ENCODE peak calls at places on chromosome 19, in six cellular contexts. One of them, this sample, is unnamed.
A peak's percentile ranks its signal among the peaks of the same experiment; 100 is the strongest.

GRCh38 chr19:30224689-30225606 is 147.2 kb upstream of the ZNF536 start:
- DNase-seq in MM.1S: no peak
- DNase-seq in SK-N-SH: peak; percentile 84
- DNase-seq in PC-9: no peak
- DNase-seq in GM23248: peak; percentile 61
- DNase-seq in OCI-LY7: peak; percentile 4
- DNase-seq in this sample: no peak

GRCh38 chr19:47357788-47358680 is 8.9 kb downstream of the DHX34 start:
- DNase-seq in PC-9: no peak
- DNase-seq in GM23248: no peak
- DNase-seq in OCI-LY7: peak; percentile 14
- DNase-seq in MM.1S: no peak
- DNase-seq in SK-N-SH: peak; percentile 31
- DNase-seq in this sample: no peak

GRCh38 chr19:12965017-12965811 is 4.2 kb upstream of the DAND5 start:
- DNase-seq in MM.1S: peak; percentile 73
- DNase-seq in GM23248: peak; percentile 80
- DNase-seq in OCI-LY7: peak; percentile 85
- DNase-seq in SK-N-SH: peak; percentile 89
- DNase-seq in PC-9: peak; percentile 63
- DNase-seq in this sample: peak; percentile 73

GRCh38 chr19:40553885-40554857 is 22.5 kb upstream of the SHKBP1 start:
- DNase-seq in PC-9: no peak
- DNase-seq in SK-N-SH: no peak
- DNase-seq in GM23248: no peak
- DNase-seq in MM.1S: no peak
- DNase-seq in OCI-LY7: no peak
- DNase-seq in this sample: no peak

GRCh38 chr19:33938821-33939220 is 142.2 kb downstream of the KCTD15 start:
- DNase-seq in GM23248: no peak
- DNase-seq in PC-9: no peak
- DNase-seq in MM.1S: no peak
- DNase-seq in OCI-LY7: no peak
- DNase-seq in SK-N-SH: no peak
- DNase-seq in this sample: no peak

GRCh38 chr19:11339254-11340098 is at the start of gene RAB3D:
- DNase-seq in SK-N-SH: peak; percentile 99
- DNase-seq in OCI-LY7: peak; percentile 90
- DNase-seq in GM23248: peak; percentile 94
- DNase-seq in MM.1S: peak; percentile 87
- DNase-seq in PC-9: peak; percentile 78
- DNase-seq in this sample: peak; percentile 63

GRCh38 chr19:33393286-33394005 is 19.9 kb downstream of the CEBPG start:
- DNase-seq in MM.1S: no peak
- DNase-seq in SK-N-SH: peak; percentile 47
- DNase-seq in GM23248: peak; percentile 28
- DNase-seq in OCI-LY7: no peak
- DNase-seq in PC-9: no peak
- DNase-seq in this sample: no peak

GRCh38 chr19:6412111-6412999 is 12.3 kb downstream of the KHSRP start:
- DNase-seq in MM.1S: peak; percentile 45
- DNase-seq in PC-9: no peak
- DNase-seq in GM23248: peak; percentile 32
- DNase-seq in OCI-LY7: peak; percentile 60
- DNase-seq in SK-N-SH: peak; percentile 78
- DNase-seq in this sample: peak; percentile 31

GRCh38 chr19:12325690-12326089 is 7.7 kb downstream of the ZNF563 start:
- DNase-seq in MM.1S: no peak
- DNase-seq in GM23248: no peak
- DNase-seq in SK-N-SH: no peak
- DNase-seq in OCI-LY7: no peak
- DNase-seq in PC-9: no peak
- DNase-seq in this sample: no peak

GRCh38 chr19:10797541-10798256 is 38.3 kb downstream of the TMED1 start:
- DNase-seq in MM.1S: no peak
- DNase-seq in GM23248: no peak
- DNase-seq in SK-N-SH: peak; percentile 25
- DNase-seq in OCI-LY7: no peak
- DNase-seq in PC-9: no peak
- DNase-seq in this sample: no peak

GRCh38 chr19:16593181-16593580 is 21.0 kb upstream of the SLC35E1 start:
- DNase-seq in GM23248: no peak
- DNase-seq in MM.1S: peak; percentile 87
- DNase-seq in OCI-LY7: peak; percentile 74
- DNase-seq in SK-N-SH: no peak
- DNase-seq in PC-9: no peak
- DNase-seq in this sample: no peak

GRCh38 chr19:14366529-14366928 is 14.7 kb upstream of the ADGRE5 start:
- DNase-seq in SK-N-SH: peak; percentile 51
- DNase-seq in OCI-LY7: peak; percentile 89
- DNase-seq in MM.1S: peak; percentile 93
- DNase-seq in PC-9: peak; percentile 90
- DNase-seq in GM23248: peak; percentile 59
- DNase-seq in this sample: peak; percentile 92

GRCh38 chr19:28949535-28949934 is 263.4 kb downstream of the UQCRFS1 start:
- DNase-seq in OCI-LY7: no peak
- DNase-seq in MM.1S: no peak
- DNase-seq in GM23248: no peak
- DNase-seq in PC-9: no peak
- DNase-seq in SK-N-SH: no peak
- DNase-seq in this sample: no peak

GRCh38 chr19:21604351-21604926 is 99.0 kb downstream of the ZNF429 start:
- DNase-seq in MM.1S: no peak
- DNase-seq in OCI-LY7: peak; percentile 42
- DNase-seq in GM23248: peak; percentile 60
- DNase-seq in PC-9: no peak
- DNase-seq in SK-N-SH: no peak
- DNase-seq in this sample: no peak

GRCh38 chr19:16386619-16387240 is 62.1 kb downstream of the KLF2 start:
- DNase-seq in MM.1S: peak; percentile 56
- DNase-seq in OCI-LY7: peak; percentile 80
- DNase-seq in PC-9: no peak
- DNase-seq in GM23248: peak; percentile 74
- DNase-seq in SK-N-SH: peak; percentile 75
- DNase-seq in this sample: peak; percentile 27

GRCh38 chr19:50933640-50934039 is 19.2 kb downstream of the KLK5 start:
- DNase-seq in GM23248: peak; percentile 68
- DNase-seq in OCI-LY7: no peak
- DNase-seq in MM.1S: no peak
- DNase-seq in SK-N-SH: no peak
- DNase-seq in PC-9: peak; percentile 93
- DNase-seq in this sample: no peak

GRCh38 chr19:2302319-2303208 is 5.4 kb downstream of the LINGO3 start:
- DNase-seq in OCI-LY7: no peak
- DNase-seq in MM.1S: no peak
- DNase-seq in PC-9: no peak
- DNase-seq in SK-N-SH: no peak
- DNase-seq in GM23248: peak; percentile 70
- DNase-seq in this sample: no peak

GRCh38 chr19:10095948-10096614 is 6.4 kb downstream of the ANGPTL6 start:
- DNase-seq in GM23248: peak; percentile 96
- DNase-seq in SK-N-SH: peak; percentile 99
- DNase-seq in PC-9: peak; percentile 77
- DNase-seq in OCI-LY7: peak; percentile 95
- DNase-seq in MM.1S: peak; percentile 96
- DNase-seq in this sample: peak; percentile 75

GRCh38 chr19:1783354-1783753 is 28.7 kb downstream of the ATP8B3 start:
- DNase-seq in SK-N-SH: no peak
- DNase-seq in MM.1S: no peak
- DNase-seq in OCI-LY7: no peak
- DNase-seq in GM23248: no peak
- DNase-seq in PC-9: no peak
- DNase-seq in this sample: no peak

GRCh38 chr19:55112781-55113569 is 4.5 kb downstream of the PPP1R12C start:
- DNase-seq in PC-9: no peak
- DNase-seq in GM23248: no peak
- DNase-seq in OCI-LY7: peak; percentile 87
- DNase-seq in SK-N-SH: peak; percentile 30
- DNase-seq in MM.1S: no peak
- DNase-seq in this sample: no peak

GRCh38 chr19:40286674-40287421 is 1.7 kb upstream of the AKT2 start:
- DNase-seq in OCI-LY7: peak; percentile 39
- DNase-seq in GM23248: peak; percentile 32
- DNase-seq in MM.1S: no peak
- DNase-seq in SK-N-SH: no peak
- DNase-seq in PC-9: no peak
- DNase-seq in this sample: no peak

GRCh38 chr19:6402834-6403608 is 10.1 kb upstream of the GTF2F1 start:
- DNase-seq in GM23248: peak; percentile 69
- DNase-seq in OCI-LY7: no peak
- DNase-seq in PC-9: no peak
- DNase-seq in SK-N-SH: no peak
- DNase-seq in MM.1S: no peak
- DNase-seq in this sample: no peak

GRCh38 chr19:46328079-46328478 is 18.8 kb upstream of the PPP5C start:
- DNase-seq in GM23248: no peak
- DNase-seq in SK-N-SH: no peak
- DNase-seq in PC-9: no peak
- DNase-seq in OCI-LY7: no peak
- DNase-seq in MM.1S: no peak
- DNase-seq in this sample: no peak

GRCh38 chr19:28746486-28746885 is 466.5 kb downstream of the UQCRFS1 start:
- DNase-seq in SK-N-SH: no peak
- DNase-seq in MM.1S: no peak
- DNase-seq in PC-9: no peak
- DNase-seq in GM23248: peak; percentile 14
- DNase-seq in OCI-LY7: no peak
- DNase-seq in this sample: no peak

GRCh38 chr19:18450934-18451836 is 13.3 kb upstream of the ISYNA1 start:
- DNase-seq in PC-9: peak; percentile 54
- DNase-seq in MM.1S: peak; percentile 71
- DNase-seq in OCI-LY7: peak; percentile 77
- DNase-seq in GM23248: peak; percentile 80
- DNase-seq in SK-N-SH: peak; percentile 95
- DNase-seq in this sample: no peak

GRCh38 chr19:10116085-10116865 is 3.4 kb downstream of the EIF3G start:
- DNase-seq in GM23248: peak; percentile 16
- DNase-seq in MM.1S: no peak
- DNase-seq in PC-9: no peak
- DNase-seq in SK-N-SH: no peak
- DNase-seq in OCI-LY7: no peak
- DNase-seq in this sample: no peak

GRCh38 chr19:29966594-29967249 is 24.7 kb downstream of the URI1 start:
- DNase-seq in SK-N-SH: no peak
- DNase-seq in PC-9: no peak
- DNase-seq in GM23248: peak; percentile 48
- DNase-seq in MM.1S: peak; percentile 35
- DNase-seq in OCI-LY7: peak; percentile 34
- DNase-seq in this sample: no peak

GRCh38 chr19:2149980-2150793 is 1.2 kb downstream of the AP3D1 start:
- DNase-seq in SK-N-SH: peak; percentile 44
- DNase-seq in OCI-LY7: no peak
- DNase-seq in MM.1S: no peak
- DNase-seq in GM23248: peak; percentile 63
- DNase-seq in PC-9: peak; percentile 60
- DNase-seq in this sample: no peak

GRCh38 chr19:23914402-23915286 is at the start of gene ZNF726:
- DNase-seq in SK-N-SH: peak; percentile 77
- DNase-seq in GM23248: peak; percentile 96
- DNase-seq in OCI-LY7: peak; percentile 91
- DNase-seq in PC-9: peak; percentile 90
- DNase-seq in MM.1S: peak; percentile 86
- DNase-seq in this sample: no peak

DNA sequence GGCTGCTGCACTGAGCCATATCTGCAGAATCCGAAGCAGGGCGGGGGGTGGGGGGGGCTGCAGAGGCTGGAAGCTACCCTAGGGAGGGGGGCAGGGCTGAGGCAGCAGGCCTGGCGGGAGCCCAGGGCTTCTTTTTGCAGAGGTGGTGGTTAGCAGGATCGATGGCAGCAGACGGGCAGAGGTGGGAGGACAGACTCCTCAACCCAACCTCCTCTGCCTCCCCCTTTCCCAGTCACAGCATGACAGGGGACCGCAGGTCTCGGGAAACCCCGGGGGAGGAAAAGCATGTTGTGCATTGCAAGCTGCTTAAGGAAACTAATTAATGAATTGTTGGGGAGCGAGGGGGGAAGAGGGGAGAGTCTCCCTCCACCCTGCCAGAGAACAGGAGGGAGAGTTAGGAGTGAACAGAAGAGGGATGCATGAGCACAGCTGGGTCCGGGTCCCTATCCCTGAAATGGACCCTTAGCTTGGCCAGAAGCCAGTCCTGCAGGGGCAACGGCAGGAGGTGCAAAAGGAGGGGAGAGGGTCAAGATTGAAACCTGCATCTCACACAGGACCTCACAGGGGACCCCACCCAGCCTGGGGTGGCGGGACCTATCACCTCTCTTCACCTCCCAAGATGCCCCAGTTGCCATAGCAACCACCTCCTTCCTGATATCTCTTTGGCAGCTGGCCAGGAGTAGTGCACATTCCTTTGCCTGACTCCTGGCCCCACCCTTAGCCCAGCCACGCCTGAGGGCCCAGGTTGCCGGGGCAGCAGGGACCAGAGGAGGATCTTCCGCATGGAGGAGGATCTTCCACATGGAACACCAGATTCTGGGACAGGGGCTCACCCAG is 1.8 kb downstream of the FXYD7 start:
- DNase-seq in SK-N-SH: no peak
- DNase-seq in GM23248: no peak
- DNase-seq in MM.1S: no peak
- DNase-seq in OCI-LY7: peak; percentile 36
- DNase-seq in PC-9: peak; percentile 93
- DNase-seq in this sample: no peak
- H3K9me2 ChIP-seq in SK-N-SH: no peaks in the 10 kb centered on the region
- H3K9me2 ChIP-seq in GM23248: no peaks in the 10 kb centered on the region
- H3K9me2 ChIP-seq in MM.1S: no peaks in the 10 kb centered on the region
- H3K9me2 ChIP-seq in OCI-LY7: no peaks in the 10 kb centered on the region
- H3K9me2 ChIP-seq in PC-9: no peaks in the 10 kb centered on the region
- H3K9me2 ChIP-seq in this sample: no peaks in the 10 kb centered on the region

GRCh38 chr19:31408460-31409124 is 59.4 kb upstream of the TSHZ3 start:
- DNase-seq in PC-9: no peak
- DNase-seq in SK-N-SH: no peak
- DNase-seq in OCI-LY7: no peak
- DNase-seq in GM23248: peak; percentile 90
- DNase-seq in MM.1S: no peak
- DNase-seq in this sample: no peak
- H3K9me2 ChIP-seq in PC-9: no peaks in the 10 kb centered on the region
- H3K9me2 ChIP-seq in SK-N-SH: no peaks in the 10 kb centered on the region
- H3K9me2 ChIP-seq in OCI-LY7: no peaks in the 10 kb centered on the region
- H3K9me2 ChIP-seq in GM23248: no peaks in the 10 kb centered on the region
- H3K9me2 ChIP-seq in MM.1S: no peaks in the 10 kb centered on the region
- H3K9me2 ChIP-seq in this sample: no peaks in the 10 kb centered on the region

DNA sequence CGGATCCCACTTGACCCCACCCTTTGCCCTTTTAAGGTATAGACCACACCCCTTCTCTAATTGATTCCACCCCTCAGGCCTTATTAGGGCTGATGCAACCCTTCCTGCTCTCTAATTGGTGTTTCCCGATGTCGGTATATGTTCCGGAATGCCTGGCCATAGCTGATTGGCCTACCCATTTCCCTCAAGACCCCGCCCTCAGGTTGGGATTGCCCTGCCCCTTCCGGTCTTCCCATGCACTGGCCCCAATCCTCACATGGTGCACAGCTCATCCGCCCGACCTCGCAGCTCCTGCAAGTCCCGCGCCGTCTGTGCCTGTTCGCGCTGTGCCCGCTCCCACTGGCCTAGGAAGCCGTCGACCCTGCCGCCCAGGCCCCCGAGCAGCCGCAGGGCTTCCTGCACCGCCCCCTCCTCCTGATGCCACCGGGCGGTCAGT is 18.1 kb downstream of the TSKS start:
- DNase-seq in SK-N-SH: no peak
- DNase-seq in GM23248: no peak
- DNase-seq in MM.1S: no peak
- DNase-seq in PC-9: no peak
- DNase-seq in OCI-LY7: no peak
- DNase-seq in this sample: no peak
- H3K9me2 ChIP-seq in SK-N-SH: no peaks in the 10 kb centered on the region
- H3K9me2 ChIP-seq in GM23248: no peaks in the 10 kb centered on the region
- H3K9me2 ChIP-seq in MM.1S: no peaks in the 10 kb centered on the region
- H3K9me2 ChIP-seq in PC-9: no peaks in the 10 kb centered on the region
- H3K9me2 ChIP-seq in OCI-LY7: no peaks in the 10 kb centered on the region
- H3K9me2 ChIP-seq in this sample: no peaks in the 10 kb centered on the region

GRCh38 chr19:45114116-45114515 is 21.1 kb downstream of the PPP1R37 start:
- DNase-seq in PC-9: no peak
- DNase-seq in GM23248: no peak
- DNase-seq in OCI-LY7: peak; percentile 24
- DNase-seq in MM.1S: no peak
- DNase-seq in SK-N-SH: no peak
- DNase-seq in this sample: no peak
- H3K9me2 ChIP-seq in PC-9: no peaks in the 10 kb centered on the region
- H3K9me2 ChIP-seq in GM23248: no peaks in the 10 kb centered on the region
- H3K9me2 ChIP-seq in OCI-LY7: no peaks in the 10 kb centered on the region
- H3K9me2 ChIP-seq in MM.1S: no peaks in the 10 kb centered on the region
- H3K9me2 ChIP-seq in SK-N-SH: no peaks in the 10 kb centered on the region
- H3K9me2 ChIP-seq in this sample: no peaks in the 10 kb centered on the region